ENCODE peak calls at places on chromosome 1, in seven cellular contexts. T is MM.1S, H is EL, V is caudate nucleus, R is fibroblast of pulmonary artery, F is brain microvascular endothelial cell, O is upper lobe of right lung. Y is an unnamed sample.
A peak's percentile ranks its signal among the peaks of the same experiment; 100 is the strongest.

GRCh38 chr1:34794001-34794789 is 1.4 kb downstream of the GJA4 start:
- DNase-seq in F (no peak), R (no peak), H (no peak), T (no peak), V (no peak), O (no peak), Y (no peak)

GRCh38 chr1:24908591-24909259 is 21.4 kb downstream of the RUNX3 start:
- DNase-seq in F (no peak), H (no peak), R (no peak), O (peak; percentile 27), T (no peak), V (no peak), Y (no peak)

GRCh38 chr1:10873189-10873588 is 76.7 kb upstream of the CASZ1 start:
- DNase-seq in R (no peak), T (no peak), V (no peak), O (no peak), F (no peak), H (no peak), Y (no peak)

GRCh38 chr1:82562448-82562847 is 761.7 kb downstream of the ADGRL2 start:
- DNase-seq in R (no peak), H (no peak), T (no peak), V (no peak), O (no peak), F (no peak), Y (no peak)

GRCh38 chr1:198529414-198529813 is 11.1 kb downstream of the ATP6V1G3 start:
- DNase-seq in T (no peak), H (peak; percentile 78), F (peak; percentile 39), V (no peak), O (no peak), R (peak; percentile 81), Y (no peak)

GRCh38 chr1:27572679-27573426 is 31.1 kb downstream of the AHDC1 start:
- DNase-seq in R (no peak), O (no peak), V (no peak), F (peak; percentile 54), T (no peak), H (no peak), Y (no peak)

GRCh38 chr1:46246548-46247432 is 773 bp upstream of the RAD54L start:
- DNase-seq in H (peak; percentile 67), V (no peak), O (no peak), T (no peak), F (peak; percentile 53), R (peak; percentile 46), Y (peak; percentile 54)

GRCh38 chr1:182829285-182829932 is 9.7 kb upstream of the DHX9 start:
- DNase-seq in R (no peak), F (no peak), H (no peak), T (peak; percentile 57), V (no peak), O (no peak), Y (no peak)

GRCh38 chr1:156448134-156448967 is 52.2 kb downstream of the MEF2D start:
- DNase-seq in H (no peak), O (no peak), F (no peak), R (no peak), T (no peak), V (no peak), Y (no peak)

GRCh38 chr1:12019858-12020509 is 686 bp downstream of the MIIP start:
- DNase-seq in R (peak; percentile 35), T (no peak), F (no peak), H (no peak), O (no peak), V (no peak), Y (no peak)

GRCh38 chr1:246947255-246947654 is 15.5 kb upstream of the AHCTF1 start:
- DNase-seq in O (no peak), R (peak; percentile 92), F (peak; percentile 76), V (peak; percentile 61), H (peak; percentile 24), T (no peak), Y (peak; percentile 41)

GRCh38 chr1:35568975-35569395 is 4.1 kb upstream of the TFAP2E start:
- DNase-seq in H (peak; percentile 68), O (peak; percentile 72), V (peak; percentile 66), T (peak; percentile 53), F (peak; percentile 74), R (peak; percentile 79), Y (no peak)

GRCh38 chr1:11749203-11749689 is 12.7 kb upstream of the C1orf167 start:
- DNase-seq in O (peak; percentile 77), H (peak; percentile 38), F (no peak), T (peak; percentile 49), V (peak; percentile 17), R (peak; percentile 43), Y (peak; percentile 29)

GRCh38 chr1:3329640-3330281 is 124.7 kb upstream of the ARHGEF16 start:
- DNase-seq in H (no peak), F (no peak), O (no peak), R (no peak), T (no peak), V (no peak), Y (no peak)

Y was measured in amygdala.